ENCODE peak calls at places on chromosomes 5 and 9, in ten cellular contexts. One of them, this sample, is unnamed.

GRCh38 chr5:139845846-139846681 is 50.5 kb downstream of the PSD2 start:
- DNase-seq in myocyte: no peak
- DNase-seq in T-helper 2 cell: no peak
- DNase-seq in stromal cell of bone marrow: no peak
- DNase-seq in GM03348: no peak
- DNase-seq in C1 segment of cervical spinal cord: peak; percentile 41
- DNase-seq in Kasumi-1: no peak
- DNase-seq in stimulated activated CD8-positive, alpha-beta memory T cell treated with anti-CD3 and anti-CD28 coated beads, Interleukin-4, amount 100 ng/mL, for 4 hours: no peak
- DNase-seq in foreskin fibroblast: no peak
- DNase-seq in stimulated activated CD4-positive, alpha-beta T cell treated with anti-CD3 and anti-CD28 coated beads, Interleukin-12 subunit alpha, Interleukin-12 subunit beta, amount 100 ng/mL, for 4 hours: no peak
- DNase-seq in this sample: no peak

GRCh38 chr5:22314548-22314947 is 538.6 kb downstream of the CDH12 start:
- DNase-seq in C1 segment of cervical spinal cord: no peak
- DNase-seq in foreskin fibroblast: no peak
- DNase-seq in T-helper 2 cell: no peak
- DNase-seq in stimulated activated CD8-positive, alpha-beta memory T cell treated with anti-CD3 and anti-CD28 coated beads, Interleukin-4, amount 100 ng/mL, for 4 hours: no peak
- DNase-seq in myocyte: no peak
- DNase-seq in stromal cell of bone marrow: no peak
- DNase-seq in Kasumi-1: no peak
- DNase-seq in GM03348: no peak
- DNase-seq in stimulated activated CD4-positive, alpha-beta T cell treated with anti-CD3 and anti-CD28 coated beads, Interleukin-12 subunit alpha, Interleukin-12 subunit beta, amount 100 ng/mL, for 4 hours: no peak
- DNase-seq in this sample: no peak

GRCh38 chr9:36327903-36328302 is 69.7 kb upstream of the GNE start:
- DNase-seq in Kasumi-1: no peak
- DNase-seq in foreskin fibroblast: peak; percentile 60
- DNase-seq in T-helper 2 cell: no peak
- DNase-seq in stromal cell of bone marrow: no peak
- DNase-seq in stimulated activated CD4-positive, alpha-beta T cell treated with anti-CD3 and anti-CD28 coated beads, Interleukin-12 subunit alpha, Interleukin-12 subunit beta, amount 100 ng/mL, for 4 hours: no peak
- DNase-seq in C1 segment of cervical spinal cord: no peak
- DNase-seq in GM03348: peak; percentile 52
- DNase-seq in stimulated activated CD8-positive, alpha-beta memory T cell treated with anti-CD3 and anti-CD28 coated beads, Interleukin-4, amount 100 ng/mL, for 4 hours: no peak
- DNase-seq in myocyte: peak; percentile 68
- DNase-seq in this sample: no peak

GRCh38 chr5:114449836-114450515 is 88.1 kb downstream of the KCNN2 start:
- DNase-seq in stromal cell of bone marrow: peak; percentile 25
- DNase-seq in T-helper 2 cell: peak; percentile 6
- DNase-seq in stimulated activated CD8-positive, alpha-beta memory T cell treated with anti-CD3 and anti-CD28 coated beads, Interleukin-4, amount 100 ng/mL, for 4 hours: no peak
- DNase-seq in foreskin fibroblast: peak; percentile 83
- DNase-seq in myocyte: peak; percentile 67
- DNase-seq in stimulated activated CD4-positive, alpha-beta T cell treated with anti-CD3 and anti-CD28 coated beads, Interleukin-12 subunit alpha, Interleukin-12 subunit beta, amount 100 ng/mL, for 4 hours: peak; percentile 21
- DNase-seq in Kasumi-1: peak; percentile 55
- DNase-seq in GM03348: peak; percentile 86
- DNase-seq in C1 segment of cervical spinal cord: peak; percentile 68
- DNase-seq in this sample: peak; percentile 74

GRCh38 chr5:157855404-157855994 is 3.4 kb downstream of the CLINT1 start:
- DNase-seq in myocyte: peak; percentile 43
- DNase-seq in Kasumi-1: peak; percentile 40
- DNase-seq in T-helper 2 cell: no peak
- DNase-seq in stimulated activated CD4-positive, alpha-beta T cell treated with anti-CD3 and anti-CD28 coated beads, Interleukin-12 subunit alpha, Interleukin-12 subunit beta, amount 100 ng/mL, for 4 hours: no peak
- DNase-seq in foreskin fibroblast: peak; percentile 74
- DNase-seq in GM03348: peak; percentile 79
- DNase-seq in stimulated activated CD8-positive, alpha-beta memory T cell treated with anti-CD3 and anti-CD28 coated beads, Interleukin-4, amount 100 ng/mL, for 4 hours: no peak
- DNase-seq in stromal cell of bone marrow: peak; percentile 55
- DNase-seq in C1 segment of cervical spinal cord: no peak
- DNase-seq in this sample: peak; percentile 70

GRCh38 chr5:171201285-171201684 is 107.8 kb upstream of the TLX3 start:
- DNase-seq in T-helper 2 cell: no peak
- DNase-seq in foreskin fibroblast: no peak
- DNase-seq in stromal cell of bone marrow: no peak
- DNase-seq in stimulated activated CD8-positive, alpha-beta memory T cell treated with anti-CD3 and anti-CD28 coated beads, Interleukin-4, amount 100 ng/mL, for 4 hours: no peak
- DNase-seq in stimulated activated CD4-positive, alpha-beta T cell treated with anti-CD3 and anti-CD28 coated beads, Interleukin-12 subunit alpha, Interleukin-12 subunit beta, amount 100 ng/mL, for 4 hours: no peak
- DNase-seq in Kasumi-1: no peak
- DNase-seq in myocyte: no peak
- DNase-seq in C1 segment of cervical spinal cord: no peak
- DNase-seq in GM03348: no peak
- DNase-seq in this sample: peak; percentile 49

GRCh38 chr9:125142560-125143376 is 560 bp downstream of the SCAI start:
- DNase-seq in C1 segment of cervical spinal cord: no peak
- DNase-seq in myocyte: no peak
- DNase-seq in foreskin fibroblast: no peak
- DNase-seq in Kasumi-1: no peak
- DNase-seq in GM03348: no peak
- DNase-seq in stimulated activated CD4-positive, alpha-beta T cell treated with anti-CD3 and anti-CD28 coated beads, Interleukin-12 subunit alpha, Interleukin-12 subunit beta, amount 100 ng/mL, for 4 hours: peak; percentile 5
- DNase-seq in T-helper 2 cell: no peak
- DNase-seq in stromal cell of bone marrow: no peak
- DNase-seq in stimulated activated CD8-positive, alpha-beta memory T cell treated with anti-CD3 and anti-CD28 coated beads, Interleukin-4, amount 100 ng/mL, for 4 hours: no peak
- DNase-seq in this sample: no peak

GRCh38 chr9:79641055-79641454 is 69.3 kb downstream of the TLE4 start:
- DNase-seq in stimulated activated CD4-positive, alpha-beta T cell treated with anti-CD3 and anti-CD28 coated beads, Interleukin-12 subunit alpha, Interleukin-12 subunit beta, amount 100 ng/mL, for 4 hours: no peak
- DNase-seq in Kasumi-1: no peak
- DNase-seq in GM03348: no peak
- DNase-seq in stromal cell of bone marrow: no peak
- DNase-seq in C1 segment of cervical spinal cord: no peak
- DNase-seq in foreskin fibroblast: no peak
- DNase-seq in myocyte: no peak
- DNase-seq in stimulated activated CD8-positive, alpha-beta memory T cell treated with anti-CD3 and anti-CD28 coated beads, Interleukin-4, amount 100 ng/mL, for 4 hours: no peak
- DNase-seq in T-helper 2 cell: no peak
- DNase-seq in this sample: no peak

GRCh38 chr5:59099270-59099994 is 516.6 kb downstream of the RAB3C start:
- DNase-seq in stimulated activated CD4-positive, alpha-beta T cell treated with anti-CD3 and anti-CD28 coated beads, Interleukin-12 subunit alpha, Interleukin-12 subunit beta, amount 100 ng/mL, for 4 hours: no peak
- DNase-seq in myocyte: no peak
- DNase-seq in Kasumi-1: no peak
- DNase-seq in C1 segment of cervical spinal cord: no peak
- DNase-seq in foreskin fibroblast: peak; percentile 88
- DNase-seq in stromal cell of bone marrow: peak; percentile 28
- DNase-seq in T-helper 2 cell: no peak
- DNase-seq in GM03348: peak; percentile 16
- DNase-seq in stimulated activated CD8-positive, alpha-beta memory T cell treated with anti-CD3 and anti-CD28 coated beads, Interleukin-4, amount 100 ng/mL, for 4 hours: peak; percentile 2
- DNase-seq in this sample: no peak

GRCh38 chr9:14312721-14313377 is 1.1 kb downstream of the NFIB start:
- DNase-seq in stimulated activated CD4-positive, alpha-beta T cell treated with anti-CD3 and anti-CD28 coated beads, Interleukin-12 subunit alpha, Interleukin-12 subunit beta, amount 100 ng/mL, for 4 hours: no peak
- DNase-seq in Kasumi-1: no peak
- DNase-seq in stimulated activated CD8-positive, alpha-beta memory T cell treated with anti-CD3 and anti-CD28 coated beads, Interleukin-4, amount 100 ng/mL, for 4 hours: no peak
- DNase-seq in T-helper 2 cell: no peak
- DNase-seq in GM03348: peak; percentile 35
- DNase-seq in stromal cell of bone marrow: no peak
- DNase-seq in myocyte: peak; percentile 54
- DNase-seq in C1 segment of cervical spinal cord: no peak
- DNase-seq in foreskin fibroblast: peak; percentile 40
- DNase-seq in this sample: peak; percentile 63

GRCh38 chr5:140214831-140215230 is 39.8 kb downstream of the CYSTM1 start:
- DNase-seq in stimulated activated CD8-positive, alpha-beta memory T cell treated with anti-CD3 and anti-CD28 coated beads, Interleukin-4, amount 100 ng/mL, for 4 hours: no peak
- DNase-seq in T-helper 2 cell: no peak
- DNase-seq in myocyte: peak; percentile 98
- DNase-seq in Kasumi-1: peak; percentile 19
- DNase-seq in stromal cell of bone marrow: no peak
- DNase-seq in C1 segment of cervical spinal cord: no peak
- DNase-seq in stimulated activated CD4-positive, alpha-beta T cell treated with anti-CD3 and anti-CD28 coated beads, Interleukin-12 subunit alpha, Interleukin-12 subunit beta, amount 100 ng/mL, for 4 hours: no peak
- DNase-seq in foreskin fibroblast: peak; percentile 75
- DNase-seq in GM03348: peak; percentile 64
- DNase-seq in this sample: no peak

GRCh38 chr5:123636006-123636405 is 124.0 kb downstream of the CSNK1G3 start:
- DNase-seq in C1 segment of cervical spinal cord: no peak
- DNase-seq in myocyte: no peak
- DNase-seq in Kasumi-1: no peak
- DNase-seq in GM03348: no peak
- DNase-seq in stromal cell of bone marrow: no peak
- DNase-seq in foreskin fibroblast: no peak
- DNase-seq in T-helper 2 cell: no peak
- DNase-seq in stimulated activated CD4-positive, alpha-beta T cell treated with anti-CD3 and anti-CD28 coated beads, Interleukin-12 subunit alpha, Interleukin-12 subunit beta, amount 100 ng/mL, for 4 hours: no peak
- DNase-seq in stimulated activated CD8-positive, alpha-beta memory T cell treated with anti-CD3 and anti-CD28 coated beads, Interleukin-4, amount 100 ng/mL, for 4 hours: no peak
- DNase-seq in this sample: no peak

GRCh38 chr9:129256959-129257713 is 79.1 kb upstream of the IER5L start:
- DNase-seq in Kasumi-1: no peak
- DNase-seq in C1 segment of cervical spinal cord: no peak
- DNase-seq in stromal cell of bone marrow: no peak
- DNase-seq in GM03348: no peak
- DNase-seq in T-helper 2 cell: no peak
- DNase-seq in stimulated activated CD4-positive, alpha-beta T cell treated with anti-CD3 and anti-CD28 coated beads, Interleukin-12 subunit alpha, Interleukin-12 subunit beta, amount 100 ng/mL, for 4 hours: no peak
- DNase-seq in stimulated activated CD8-positive, alpha-beta memory T cell treated with anti-CD3 and anti-CD28 coated beads, Interleukin-4, amount 100 ng/mL, for 4 hours: no peak
- DNase-seq in myocyte: no peak
- DNase-seq in foreskin fibroblast: no peak
- DNase-seq in this sample: no peak

GRCh38 chr9:13478235-13478634 is 198.7 kb upstream of the MPDZ start:
- DNase-seq in stromal cell of bone marrow: no peak
- DNase-seq in stimulated activated CD4-positive, alpha-beta T cell treated with anti-CD3 and anti-CD28 coated beads, Interleukin-12 subunit alpha, Interleukin-12 subunit beta, amount 100 ng/mL, for 4 hours: no peak
- DNase-seq in Kasumi-1: no peak
- DNase-seq in GM03348: no peak
- DNase-seq in myocyte: peak; percentile 26
- DNase-seq in T-helper 2 cell: no peak
- DNase-seq in C1 segment of cervical spinal cord: no peak
- DNase-seq in foreskin fibroblast: peak; percentile 31
- DNase-seq in stimulated activated CD8-positive, alpha-beta memory T cell treated with anti-CD3 and anti-CD28 coated beads, Interleukin-4, amount 100 ng/mL, for 4 hours: no peak
- DNase-seq in this sample: no peak

GRCh38 chr9:126009047-126009446 is 261.9 kb downstream of the PBX3 start:
- DNase-seq in stimulated activated CD4-positive, alpha-beta T cell treated with anti-CD3 and anti-CD28 coated beads, Interleukin-12 subunit alpha, Interleukin-12 subunit beta, amount 100 ng/mL, for 4 hours: no peak
- DNase-seq in stimulated activated CD8-positive, alpha-beta memory T cell treated with anti-CD3 and anti-CD28 coated beads, Interleukin-4, amount 100 ng/mL, for 4 hours: no peak
- DNase-seq in Kasumi-1: no peak
- DNase-seq in C1 segment of cervical spinal cord: no peak
- DNase-seq in GM03348: no peak
- DNase-seq in myocyte: no peak
- DNase-seq in foreskin fibroblast: peak; percentile 14
- DNase-seq in T-helper 2 cell: no peak
- DNase-seq in stromal cell of bone marrow: no peak
- DNase-seq in this sample: no peak

GRCh38 chr5:43643327-43643726 is 40.3 kb downstream of the NNT start:
- DNase-seq in Kasumi-1: no peak
- DNase-seq in GM03348: no peak
- DNase-seq in stimulated activated CD4-positive, alpha-beta T cell treated with anti-CD3 and anti-CD28 coated beads, Interleukin-12 subunit alpha, Interleukin-12 subunit beta, amount 100 ng/mL, for 4 hours: no peak
- DNase-seq in stimulated activated CD8-positive, alpha-beta memory T cell treated with anti-CD3 and anti-CD28 coated beads, Interleukin-4, amount 100 ng/mL, for 4 hours: no peak
- DNase-seq in myocyte: no peak
- DNase-seq in stromal cell of bone marrow: no peak
- DNase-seq in T-helper 2 cell: no peak
- DNase-seq in C1 segment of cervical spinal cord: no peak
- DNase-seq in foreskin fibroblast: no peak
- DNase-seq in this sample: no peak

GRCh38 chr5:390571-391491 is 52.1 kb upstream of the EXOC3 start:
- DNase-seq in stimulated activated CD4-positive, alpha-beta T cell treated with anti-CD3 and anti-CD28 coated beads, Interleukin-12 subunit alpha, Interleukin-12 subunit beta, amount 100 ng/mL, for 4 hours: no peak
- DNase-seq in C1 segment of cervical spinal cord: no peak
- DNase-seq in T-helper 2 cell: no peak
- DNase-seq in stimulated activated CD8-positive, alpha-beta memory T cell treated with anti-CD3 and anti-CD28 coated beads, Interleukin-4, amount 100 ng/mL, for 4 hours: no peak
- DNase-seq in foreskin fibroblast: no peak
- DNase-seq in Kasumi-1: no peak
- DNase-seq in myocyte: no peak
- DNase-seq in GM03348: no peak
- DNase-seq in stromal cell of bone marrow: no peak
- DNase-seq in this sample: no peak

GRCh38 chr9:123360161-123361085 is 4.4 kb downstream of the CRB2 start:
- DNase-seq in GM03348: no peak
- DNase-seq in myocyte: no peak
- DNase-seq in foreskin fibroblast: no peak
- DNase-seq in T-helper 2 cell: no peak
- DNase-seq in stimulated activated CD4-positive, alpha-beta T cell treated with anti-CD3 and anti-CD28 coated beads, Interleukin-12 subunit alpha, Interleukin-12 subunit beta, amount 100 ng/mL, for 4 hours: peak; percentile 23
- DNase-seq in stromal cell of bone marrow: no peak
- DNase-seq in C1 segment of cervical spinal cord: no peak
- DNase-seq in stimulated activated CD8-positive, alpha-beta memory T cell treated with anti-CD3 and anti-CD28 coated beads, Interleukin-4, amount 100 ng/mL, for 4 hours: no peak
- DNase-seq in Kasumi-1: no peak
- DNase-seq in this sample: peak; percentile 85

GRCh38 chr5:68689010-68689409 is 404.8 kb upstream of the SLC30A5 start:
- DNase-seq in stromal cell of bone marrow: no peak
- DNase-seq in GM03348: no peak
- DNase-seq in C1 segment of cervical spinal cord: no peak
- DNase-seq in stimulated activated CD4-positive, alpha-beta T cell treated with anti-CD3 and anti-CD28 coated beads, Interleukin-12 subunit alpha, Interleukin-12 subunit beta, amount 100 ng/mL, for 4 hours: no peak
- DNase-seq in myocyte: no peak
- DNase-seq in stimulated activated CD8-positive, alpha-beta memory T cell treated with anti-CD3 and anti-CD28 coated beads, Interleukin-4, amount 100 ng/mL, for 4 hours: no peak
- DNase-seq in Kasumi-1: no peak
- DNase-seq in foreskin fibroblast: no peak
- DNase-seq in T-helper 2 cell: no peak
- DNase-seq in this sample: no peak

GRCh38 chr5:3660630-3661029 is 65.0 kb downstream of the IRX1 start:
- DNase-seq in foreskin fibroblast: no peak
- DNase-seq in Kasumi-1: no peak
- DNase-seq in stromal cell of bone marrow: no peak
- DNase-seq in GM03348: no peak
- DNase-seq in stimulated activated CD4-positive, alpha-beta T cell treated with anti-CD3 and anti-CD28 coated beads, Interleukin-12 subunit alpha, Interleukin-12 subunit beta, amount 100 ng/mL, for 4 hours: no peak
- DNase-seq in C1 segment of cervical spinal cord: no peak
- DNase-seq in myocyte: no peak
- DNase-seq in T-helper 2 cell: no peak
- DNase-seq in stimulated activated CD8-positive, alpha-beta memory T cell treated with anti-CD3 and anti-CD28 coated beads, Interleukin-4, amount 100 ng/mL, for 4 hours: no peak
- DNase-seq in this sample: no peak

GRCh38 chr9:109972026-109973005 is 192.3 kb downstream of the PALM2AKAP2 start:
- DNase-seq in GM03348: no peak
- DNase-seq in stimulated activated CD8-positive, alpha-beta memory T cell treated with anti-CD3 and anti-CD28 coated beads, Interleukin-4, amount 100 ng/mL, for 4 hours: no peak
- DNase-seq in C1 segment of cervical spinal cord: no peak
- DNase-seq in stromal cell of bone marrow: no peak
- DNase-seq in myocyte: peak; percentile 41
- DNase-seq in stimulated activated CD4-positive, alpha-beta T cell treated with anti-CD3 and anti-CD28 coated beads, Interleukin-12 subunit alpha, Interleukin-12 subunit beta, amount 100 ng/mL, for 4 hours: no peak
- DNase-seq in foreskin fibroblast: no peak
- DNase-seq in T-helper 2 cell: no peak
- DNase-seq in Kasumi-1: peak; percentile 88
- DNase-seq in this sample: no peak

GRCh38 chr5:21919417-21920022 is 933.6 kb downstream of the CDH12 start:
- DNase-seq in GM03348: peak; percentile 53
- DNase-seq in foreskin fibroblast: peak; percentile 2
- DNase-seq in stimulated activated CD8-positive, alpha-beta memory T cell treated with anti-CD3 and anti-CD28 coated beads, Interleukin-4, amount 100 ng/mL, for 4 hours: no peak
- DNase-seq in stimulated activated CD4-positive, alpha-beta T cell treated with anti-CD3 and anti-CD28 coated beads, Interleukin-12 subunit alpha, Interleukin-12 subunit beta, amount 100 ng/mL, for 4 hours: no peak
- DNase-seq in stromal cell of bone marrow: peak; percentile 6
- DNase-seq in C1 segment of cervical spinal cord: no peak
- DNase-seq in Kasumi-1: peak; percentile 74
- DNase-seq in T-helper 2 cell: no peak
- DNase-seq in myocyte: peak; percentile 3
- DNase-seq in this sample: peak; percentile 30

GRCh38 chr5:80406980-80407734 is 707 bp upstream of the ZFYVE16 start:
- DNase-seq in Kasumi-1: peak; percentile 61
- DNase-seq in stromal cell of bone marrow: peak; percentile 16
- DNase-seq in stimulated activated CD8-positive, alpha-beta memory T cell treated with anti-CD3 and anti-CD28 coated beads, Interleukin-4, amount 100 ng/mL, for 4 hours: no peak
- DNase-seq in foreskin fibroblast: peak; percentile 57
- DNase-seq in myocyte: no peak
- DNase-seq in C1 segment of cervical spinal cord: no peak
- DNase-seq in T-helper 2 cell: no peak
- DNase-seq in stimulated activated CD4-positive, alpha-beta T cell treated with anti-CD3 and anti-CD28 coated beads, Interleukin-12 subunit alpha, Interleukin-12 subunit beta, amount 100 ng/mL, for 4 hours: no peak
- DNase-seq in GM03348: no peak
- DNase-seq in this sample: no peak

GRCh38 chr9:130237763-130238524 is 27.6 kb upstream of the HMCN2 start:
- DNase-seq in myocyte: no peak
- DNase-seq in Kasumi-1: no peak
- DNase-seq in T-helper 2 cell: no peak
- DNase-seq in stimulated activated CD4-positive, alpha-beta T cell treated with anti-CD3 and anti-CD28 coated beads, Interleukin-12 subunit alpha, Interleukin-12 subunit beta, amount 100 ng/mL, for 4 hours: no peak
- DNase-seq in GM03348: no peak
- DNase-seq in C1 segment of cervical spinal cord: no peak
- DNase-seq in stromal cell of bone marrow: no peak
- DNase-seq in stimulated activated CD8-positive, alpha-beta memory T cell treated with anti-CD3 and anti-CD28 coated beads, Interleukin-4, amount 100 ng/mL, for 4 hours: no peak
- DNase-seq in foreskin fibroblast: no peak
- DNase-seq in this sample: no peak

GRCh38 chr5:87437724-87438123 is 25.0 kb upstream of the CCNH start:
- DNase-seq in foreskin fibroblast: no peak
- DNase-seq in myocyte: no peak
- DNase-seq in Kasumi-1: no peak
- DNase-seq in stimulated activated CD4-positive, alpha-beta T cell treated with anti-CD3 and anti-CD28 coated beads, Interleukin-12 subunit alpha, Interleukin-12 subunit beta, amount 100 ng/mL, for 4 hours: no peak
- DNase-seq in stimulated activated CD8-positive, alpha-beta memory T cell treated with anti-CD3 and anti-CD28 coated beads, Interleukin-4, amount 100 ng/mL, for 4 hours: no peak
- DNase-seq in GM03348: no peak
- DNase-seq in stromal cell of bone marrow: no peak
- DNase-seq in C1 segment of cervical spinal cord: no peak
- DNase-seq in T-helper 2 cell: no peak
- DNase-seq in this sample: no peak

This sample was measured in SK-N-SH.